ENCODE peak calls at places on chromosome 10, in seven cellular contexts. One of them, this sample, is unnamed.

GRCh38 chr10:11212686-11213085 is 195.0 kb downstream of the CELF2 start:
- DNase-seq in RWPE1: no peak
- DNase-seq in cardiac fibroblast: no peak
- DNase-seq in pancreas: no peak
- DNase-seq in mammary epithelial cell: no peak
- DNase-seq in AG04449: no peak
- DNase-seq in PC-9: no peak
- DNase-seq in this sample: no peak

GRCh38 chr10:101829561-101830315 is 11.5 kb upstream of the OGA start:
- DNase-seq in RWPE1: peak
- DNase-seq in cardiac fibroblast: no peak
- DNase-seq in pancreas: peak
- DNase-seq in mammary epithelial cell: no peak
- DNase-seq in AG04449: no peak
- DNase-seq in PC-9: no peak
- DNase-seq in this sample: no peak

GRCh38 chr10:102418612-102419560 is at the start of gene PSD:
- DNase-seq in RWPE1: no peak
- DNase-seq in cardiac fibroblast: no peak
- DNase-seq in pancreas: peak
- DNase-seq in mammary epithelial cell: no peak
- DNase-seq in AG04449: no peak
- DNase-seq in PC-9: no peak
- DNase-seq in this sample: no peak

GRCh38 chr10:99532687-99533495 is at the start of gene NKX2-3:
- DNase-seq in RWPE1: peak
- DNase-seq in cardiac fibroblast: peak
- DNase-seq in pancreas: peak
- DNase-seq in mammary epithelial cell: no peak
- DNase-seq in AG04449: no peak
- DNase-seq in PC-9: no peak
- DNase-seq in this sample: no peak

GRCh38 chr10:75726522-75727493 is 295.4 kb downstream of the LRMDA start:
- DNase-seq in RWPE1: no peak
- DNase-seq in cardiac fibroblast: no peak
- DNase-seq in pancreas: no peak
- DNase-seq in mammary epithelial cell: no peak
- DNase-seq in AG04449: no peak
- DNase-seq in PC-9: no peak
- DNase-seq in this sample: no peak

GRCh38 chr10:48456361-48456804 is 148.5 kb downstream of the ARHGAP22 start:
- DNase-seq in RWPE1: no peak
- DNase-seq in cardiac fibroblast: no peak
- DNase-seq in pancreas: peak
- DNase-seq in mammary epithelial cell: no peak
- DNase-seq in AG04449: no peak
- DNase-seq in PC-9: no peak
- DNase-seq in this sample: peak

GRCh38 chr10:109427421-109427820 is 495.9 kb downstream of the XPNPEP1 start:
- DNase-seq in RWPE1: no peak
- DNase-seq in cardiac fibroblast: peak
- DNase-seq in pancreas: no peak
- DNase-seq in mammary epithelial cell: peak
- DNase-seq in AG04449: no peak
- DNase-seq in PC-9: no peak
- DNase-seq in this sample: no peak

GRCh38 chr10:7014721-7015120 is 396.1 kb downstream of the SFMBT2 start:
- DNase-seq in RWPE1: no peak
- DNase-seq in cardiac fibroblast: no peak
- DNase-seq in pancreas: no peak
- DNase-seq in mammary epithelial cell: no peak
- DNase-seq in AG04449: no peak
- DNase-seq in PC-9: no peak
- DNase-seq in this sample: no peak

GRCh38 chr10:132400547-132401151 is 3.6 kb downstream of the PWWP2B start:
- DNase-seq in RWPE1: no peak
- DNase-seq in cardiac fibroblast: no peak
- DNase-seq in pancreas: peak
- DNase-seq in mammary epithelial cell: no peak
- DNase-seq in AG04449: no peak
- DNase-seq in PC-9: no peak
- DNase-seq in this sample: no peak

GRCh38 chr10:104143829-104144228 is 21.9 kb downstream of the SFR1 start:
- DNase-seq in RWPE1: no peak
- DNase-seq in cardiac fibroblast: no peak
- DNase-seq in pancreas: no peak
- DNase-seq in mammary epithelial cell: no peak
- DNase-seq in AG04449: no peak
- DNase-seq in PC-9: no peak
- DNase-seq in this sample: no peak

GRCh38 chr10:37754538-37755323 is 102.7 kb downstream of the ZNF248 start:
- DNase-seq in RWPE1: peak
- DNase-seq in cardiac fibroblast: peak
- DNase-seq in pancreas: no peak
- DNase-seq in mammary epithelial cell: peak
- DNase-seq in AG04449: no peak
- DNase-seq in PC-9: no peak
- DNase-seq in this sample: no peak

GRCh38 chr10:89373916-89374711 is 3.7 kb upstream of the IFIT1B start:
- DNase-seq in RWPE1: no peak
- DNase-seq in cardiac fibroblast: peak
- DNase-seq in pancreas: peak
- DNase-seq in mammary epithelial cell: peak
- DNase-seq in AG04449: peak
- DNase-seq in PC-9: peak
- DNase-seq in this sample: no peak

GRCh38 chr10:43082756-43083155 is 5.9 kb downstream of the RET start:
- DNase-seq in RWPE1: no peak
- DNase-seq in cardiac fibroblast: no peak
- DNase-seq in pancreas: no peak
- DNase-seq in mammary epithelial cell: no peak
- DNase-seq in AG04449: no peak
- DNase-seq in PC-9: no peak
- DNase-seq in this sample: no peak

GRCh38 chr10:44858017-44858371 is 53.1 kb upstream of the TMEM72 start:
- DNase-seq in RWPE1: no peak
- DNase-seq in cardiac fibroblast: no peak
- DNase-seq in pancreas: no peak
- DNase-seq in mammary epithelial cell: no peak
- DNase-seq in AG04449: no peak
- DNase-seq in PC-9: no peak
- DNase-seq in this sample: no peak
- TF ChIP-seq CTCF in RWPE1: peak
- TF ChIP-seq CTCF in cardiac fibroblast: no peak
- TF ChIP-seq CTCF in pancreas: no peak
- TF ChIP-seq CTCF in mammary epithelial cell: no peak
- TF ChIP-seq CTCF in AG04449: no peak
- TF ChIP-seq CTCF in PC-9: no peak
- TF ChIP-seq CTCF in this sample: peak

GRCh38 chr10:62373995-62374861 is at the start of gene ZNF365:
- DNase-seq in RWPE1: peak
- DNase-seq in cardiac fibroblast: peak
- DNase-seq in pancreas: no peak
- DNase-seq in mammary epithelial cell: peak
- DNase-seq in AG04449: no peak
- DNase-seq in PC-9: no peak
- DNase-seq in this sample: peak
- TF ChIP-seq CTCF in RWPE1: no peak
- TF ChIP-seq CTCF in cardiac fibroblast: no peak
- TF ChIP-seq CTCF in pancreas: no peak
- TF ChIP-seq CTCF in mammary epithelial cell: no peak
- TF ChIP-seq CTCF in AG04449: no peak
- TF ChIP-seq CTCF in PC-9: no peak
- TF ChIP-seq CTCF in this sample: peak

GRCh38 chr10:24397662-24398061 is 188.7 kb downstream of the KIAA1217 start:
- DNase-seq in RWPE1: no peak
- DNase-seq in cardiac fibroblast: no peak
- DNase-seq in pancreas: no peak
- DNase-seq in mammary epithelial cell: no peak
- DNase-seq in AG04449: no peak
- DNase-seq in PC-9: no peak
- DNase-seq in this sample: no peak

GRCh38 chr10:24390746-24391145 is 181.8 kb downstream of the KIAA1217 start:
- DNase-seq in RWPE1: no peak
- DNase-seq in cardiac fibroblast: no peak
- DNase-seq in pancreas: no peak
- DNase-seq in mammary epithelial cell: no peak
- DNase-seq in AG04449: no peak
- DNase-seq in PC-9: no peak
- DNase-seq in this sample: no peak

GRCh38 chr10:24393206-24393605 is 184.3 kb downstream of the KIAA1217 start:
- DNase-seq in RWPE1: no peak
- DNase-seq in cardiac fibroblast: no peak
- DNase-seq in pancreas: no peak
- DNase-seq in mammary epithelial cell: no peak
- DNase-seq in AG04449: no peak
- DNase-seq in PC-9: no peak
- DNase-seq in this sample: no peak

GRCh38 chr10:24394479-24395190 is 185.7 kb downstream of the KIAA1217 start:
- DNase-seq in RWPE1: no peak
- DNase-seq in cardiac fibroblast: no peak
- DNase-seq in pancreas: no peak
- DNase-seq in mammary epithelial cell: no peak
- DNase-seq in AG04449: no peak
- DNase-seq in PC-9: no peak
- DNase-seq in this sample: no peak

DNA sequence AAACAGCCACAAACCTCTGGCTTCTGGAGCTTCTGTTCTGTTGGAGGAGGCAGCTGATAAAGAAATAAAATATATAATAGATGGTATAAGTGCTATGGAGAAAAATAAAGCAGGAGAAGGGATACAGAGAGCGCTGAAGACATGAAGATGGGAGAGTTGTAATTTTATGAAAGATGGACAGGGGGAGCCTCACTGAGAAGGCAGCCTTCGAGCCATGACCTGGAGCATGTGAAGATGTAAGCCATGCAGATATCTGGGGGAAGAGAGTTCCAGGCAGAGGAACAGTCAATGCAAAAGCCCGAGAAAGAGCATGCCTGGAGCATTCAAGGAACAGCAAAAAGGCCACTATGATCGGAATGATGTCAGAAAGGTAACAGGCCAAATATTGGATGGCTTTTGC is 187.5 kb downstream of the KIAA1217 start:
- DNase-seq in RWPE1: no peak
- DNase-seq in cardiac fibroblast: peak
- DNase-seq in pancreas: no peak
- DNase-seq in mammary epithelial cell: no peak
- DNase-seq in AG04449: no peak
- DNase-seq in PC-9: no peak
- DNase-seq in this sample: no peak
- TF ChIP-seq CTCF in RWPE1: no peak
- TF ChIP-seq CTCF in cardiac fibroblast: peak
- TF ChIP-seq CTCF in pancreas: no peak
- TF ChIP-seq CTCF in mammary epithelial cell: no peak
- TF ChIP-seq CTCF in AG04449: no peak
- TF ChIP-seq CTCF in PC-9: no peak
- TF ChIP-seq CTCF in this sample: no peak

GRCh38 chr10:12633776-12634390 is 284.5 kb downstream of the CAMK1D start:
- DNase-seq in RWPE1: no peak
- DNase-seq in cardiac fibroblast: no peak
- DNase-seq in pancreas: no peak
- DNase-seq in mammary epithelial cell: no peak
- DNase-seq in AG04449: no peak
- DNase-seq in PC-9: no peak
- DNase-seq in this sample: peak
- TF ChIP-seq CTCF in RWPE1: no peak
- TF ChIP-seq CTCF in cardiac fibroblast: no peak
- TF ChIP-seq CTCF in pancreas: no peak
- TF ChIP-seq CTCF in mammary epithelial cell: no peak
- TF ChIP-seq CTCF in AG04449: no peak
- TF ChIP-seq CTCF in PC-9: no peak
- TF ChIP-seq CTCF in this sample: no peak

This sample was measured in osteocyte.